ENCODE peak calls at places on chromosome 19, in five cellular contexts. K, M, I, H and D are unnamed samples.

GRCh38 chr19:409515-410242 is 732 bp upstream of the C2CD4C start:
- DNase-seq in H (peak), K (no peak), M (no peak), I (no peak), D (no peak)

GRCh38 chr19:5507056-5507624 is 51.9 kb downstream of the ZNRF4 start:
- DNase-seq in M (no peak), I (no peak), K (no peak), H (no peak), D (no peak)

GRCh38 chr19:2150794-2151338 is 500 bp downstream of the AP3D1 start:
- DNase-seq in H (no peak), I (peak), K (no peak), M (no peak), D (no peak)

GRCh38 chr19:29265436-29265835 is 52.5 kb upstream of the UQCRFS1 start:
- DNase-seq in H (no peak), K (no peak), I (no peak), M (no peak), D (no peak)

GRCh38 chr19:582497-583197 is 7.0 kb upstream of the HCN2 start:
- DNase-seq in M (no peak), H (no peak), I (no peak), K (no peak), D (no peak)

GRCh38 chr19:20186163-20186562 is 19.1 kb downstream of the ZNF486 start:
- DNase-seq in K (no peak), M (no peak), H (no peak), I (no peak), D (no peak)

GRCh38 chr19:30688696-30689095 is 316.5 kb downstream of the ZNF536 start:
- DNase-seq in H (no peak), I (no peak), K (no peak), M (no peak), D (no peak)

GRCh38 chr19:51124729-51125128 is at the start of gene SIGLEC9:
- DNase-seq in H (no peak), M (peak), I (peak), K (no peak), D (peak)

GRCh38 chr19:8080832-8081231 is 28.3 kb downstream of the CCL25 start:
- DNase-seq in I (no peak), M (no peak), H (no peak), K (no peak), D (no peak)

GRCh38 chr19:27654266-27654990 is 1558.5 kb downstream of the UQCRFS1 start:
- DNase-seq in K (no peak), M (no peak), H (no peak), I (no peak), D (no peak)

GRCh38 chr19:33407140-33407551 is 33.6 kb downstream of the CEBPG start:
- DNase-seq in H (peak), K (no peak), M (no peak), I (no peak), D (no peak)

GRCh38 chr19:32945260-32945659 is 26.5 kb downstream of the CEP89 start:
- DNase-seq in I (no peak), K (no peak), H (no peak), M (no peak), D (no peak)

GRCh38 chr19:4914736-4915501 is 5.6 kb downstream of the UHRF1 start:
- DNase-seq in M (no peak), K (peak), I (no peak), H (peak), D (no peak)

GRCh38 chr19:11269408-11269807 is 7.1 kb upstream of the DOCK6 start:
- DNase-seq in H (no peak), I (no peak), M (no peak), K (no peak), D (no peak)

GRCh38 chr19:19211499-19212432 is at the start of gene NCAN:
- DNase-seq in I (no peak), K (no peak), M (no peak), H (no peak), D (no peak)

GRCh38 chr19:33763661-33764343 is 32.9 kb upstream of the KCTD15 start:
- DNase-seq in K (no peak), I (no peak), H (no peak), M (no peak), D (no peak)

GRCh38 chr19:46270521-46271256 is 26.2 kb upstream of the HIF3A start:
- DNase-seq in M (no peak), I (no peak), H (no peak), K (no peak), D (no peak)

GRCh38 chr19:39163621-39164020 is 33.1 kb upstream of the NCCRP1 start:
- DNase-seq in K (no peak), H (no peak), I (no peak), M (no peak), D (no peak)

GRCh38 chr19:45179063-45179847 is 671 bp downstream of the BLOC1S3 start:
- DNase-seq in K (no peak), M (peak), I (peak), H (no peak), D (no peak)

GRCh38 chr19:48443262-48443661 is 2.5 kb upstream of the GRWD1 start:
- DNase-seq in K (no peak), I (no peak), M (no peak), H (no peak), D (no peak)

GRCh38 chr19:11191273-11191755 is 6.0 kb downstream of the KANK2 start:
- DNase-seq in M (peak), I (peak), K (no peak), H (no peak), D (peak)

GRCh38 chr19:9032136-9032626 is 22.0 kb upstream of the MUC16 start:
- DNase-seq in I (no peak), H (no peak), M (no peak), K (peak), D (no peak)

GRCh38 chr19:4567584-4568071 is 8.1 kb upstream of the SEMA6B start:
- DNase-seq in M (no peak), K (no peak), I (peak), H (peak), D (no peak)

GRCh38 chr19:8682472-8682871 is 16.1 kb downstream of the ACTL9 start:
- DNase-seq in H (no peak), M (no peak), K (no peak), I (no peak), D (no peak)

DNA sequence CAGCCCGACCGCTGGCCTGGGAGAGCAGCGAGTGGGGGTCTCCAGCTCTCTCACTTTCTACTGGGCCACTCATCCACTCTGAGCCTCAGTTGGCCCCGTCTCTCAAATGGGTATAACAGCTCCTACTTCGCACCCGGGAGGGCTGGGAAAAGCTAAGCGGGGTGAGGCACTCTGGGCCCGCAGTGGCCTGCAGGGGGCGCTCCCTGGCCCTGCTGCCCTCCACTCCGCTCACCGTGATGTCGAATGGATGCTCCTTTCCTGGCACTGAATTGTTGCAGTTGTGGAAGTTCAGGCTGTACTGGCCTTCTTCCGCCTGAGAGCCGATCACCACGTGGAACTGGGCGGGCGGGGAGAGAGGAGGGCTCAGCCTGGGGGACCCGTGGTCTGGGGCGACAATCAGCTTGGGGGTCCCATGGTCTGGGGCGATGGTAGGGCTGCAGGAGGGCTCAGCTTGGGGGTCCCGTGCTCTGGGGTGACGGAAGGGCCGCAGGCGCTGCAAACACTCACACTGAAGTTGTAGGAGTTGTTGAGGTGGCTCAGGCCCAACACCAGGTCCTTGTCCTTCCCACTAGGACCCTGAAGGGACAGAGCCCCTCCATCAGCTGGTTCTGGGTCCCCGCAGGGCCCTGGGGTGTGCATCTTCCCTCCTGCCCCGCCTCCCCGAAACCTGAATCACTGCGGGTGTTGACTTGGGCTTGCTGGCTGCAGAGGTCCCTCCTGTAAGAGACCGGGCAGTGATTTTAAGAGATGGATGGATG is 3.9 kb downstream of the GPR108 start:
- DNase-seq in K (no peak), M (no peak), I (no peak), H (no peak), D (no peak)
- TF ChIP-seq CTCF in K (peak), M (no peak), I (peak), H (no peak), D (no peak)

GRCh38 chr19:12720296-12720695 is 3.4 kb downstream of the TNPO2 start:
- DNase-seq in K (no peak), I (no peak), H (no peak), M (no peak), D (no peak)
- H3K4me3 ChIP-seq in K (peak), I (peak), H (peak), M (peak), D (peak)

GRCh38 chr19:14516048-14516534 is 2.1 kb downstream of the DNAJB1 start:
- DNase-seq in K (no peak), M (no peak), H (no peak), I (no peak), D (no peak)
- TF ChIP-seq CTCF in K (no peak), M (no peak), H (peak), I (no peak), D (no peak)

GRCh38 chr19:42069619-42070293 is at the start of gene GRIK5:
- DNase-seq in M (no peak), H (no peak), K (no peak), I (no peak), D (no peak)
- H3K4me3 ChIP-seq in M (peak), H (no peak), K (no peak), I (no peak), D (peak)

DNA sequence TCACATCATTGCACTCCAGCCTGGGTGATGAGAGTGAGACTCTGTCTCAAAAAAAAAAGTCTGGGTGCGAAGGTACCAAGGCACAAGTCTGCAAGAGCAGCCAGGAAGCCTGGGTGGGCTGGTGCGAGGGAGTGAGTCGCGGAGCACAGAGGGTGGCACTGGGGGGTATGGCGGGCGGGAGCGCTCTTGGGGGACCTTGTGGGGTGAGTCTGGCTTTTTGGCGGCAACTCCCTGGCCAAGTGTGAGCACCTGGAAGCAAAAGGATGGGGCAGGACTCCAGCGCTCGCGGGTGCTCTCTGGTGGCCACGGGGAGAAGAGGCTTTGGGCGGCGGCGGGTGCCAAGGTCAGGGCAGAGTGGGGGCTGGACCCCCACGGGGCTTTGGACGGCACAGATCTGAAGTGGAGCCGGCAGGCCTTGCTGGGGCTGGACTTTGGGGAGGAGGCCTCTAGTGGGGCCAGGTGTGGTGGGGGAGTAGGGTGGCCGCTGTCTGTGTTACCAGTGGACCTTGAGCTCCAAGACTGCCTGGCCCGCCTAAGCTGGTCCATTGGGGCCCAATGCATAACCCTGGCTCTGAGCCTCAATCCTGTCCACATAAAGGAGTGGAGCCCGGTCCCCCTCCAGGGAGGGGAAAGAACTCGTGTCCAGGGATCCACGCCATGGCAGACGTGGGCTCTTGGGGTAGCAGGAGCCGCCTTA is 1.6 kb downstream of the P2RY11 start:
- DNase-seq in I (peak), K (no peak), M (no peak), H (no peak), D (no peak)
- TF ChIP-seq CTCF in I (peak), K (peak), M (peak), H (peak), D (peak)

GRCh38 chr19:3250675-3251074 is 26.2 kb downstream of the CELF5 start:
- DNase-seq in K (no peak), H (no peak), M (no peak), I (no peak), D (no peak)

GRCh38 chr19:3248728-3249315 is 24.4 kb downstream of the CELF5 start:
- DNase-seq in H (no peak), K (no peak), M (no peak), I (no peak), D (no peak)

GRCh38 chr19:3252650-3253049 is 28.2 kb downstream of the CELF5 start:
- DNase-seq in H (no peak), K (no peak), I (no peak), M (no peak), D (no peak)

GRCh38 chr19:3251229-3251628 is 26.8 kb downstream of the CELF5 start:
- DNase-seq in H (no peak), I (no peak), M (no peak), K (no peak), D (no peak)

DNA sequence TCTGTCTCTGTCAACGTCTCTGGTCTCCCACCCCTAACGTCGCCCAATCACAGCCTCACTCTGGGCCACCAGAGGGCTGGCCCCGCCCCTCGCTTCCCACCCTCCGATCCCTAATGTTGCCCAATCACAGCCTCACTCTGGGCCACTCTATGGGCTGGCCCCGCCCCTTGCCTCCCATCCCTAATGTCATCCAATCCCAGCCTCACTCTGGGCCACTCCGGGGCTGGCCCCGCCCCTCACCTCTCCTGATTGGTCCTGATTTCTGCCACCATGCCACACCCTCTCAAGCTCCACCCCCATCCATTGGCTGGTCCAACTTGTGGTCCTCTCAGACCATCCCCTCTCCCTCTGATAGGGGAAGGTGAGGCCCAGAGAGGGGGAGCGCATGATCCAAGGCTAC is 24.9 kb downstream of the CELF5 start:
- DNase-seq in H (no peak), I (no peak), M (no peak), K (no peak), D (no peak)
- H3K4me3 ChIP-seq in H (no peak), I (no peak), M (no peak), K (no peak), D (no peak)